ENCODE peak calls at places on chromosomes 12 and 14, in four cellular contexts. One of them, this sample, is unnamed.

GRCh38 chr14:104370256-104370870 is 209.2 kb upstream of the C14orf180 start:
- DNase-seq in GM20000: no peak
- DNase-seq in kidney epithelial cell: no peak
- DNase-seq in lower lobe of right lung: peak
- DNase-seq in this sample: no peak

GRCh38 chr14:72701610-72702009 is 192.3 kb downstream of the DPF3 start:
- DNase-seq in GM20000: no peak
- DNase-seq in kidney epithelial cell: no peak
- DNase-seq in lower lobe of right lung: no peak
- DNase-seq in this sample: no peak

GRCh38 chr12:27814411-27814810 is 34.4 kb upstream of the MANSC4 start:
- DNase-seq in GM20000: no peak
- DNase-seq in kidney epithelial cell: no peak
- DNase-seq in lower lobe of right lung: no peak
- DNase-seq in this sample: no peak

GRCh38 chr14:82394916-82395315 is 861.3 kb upstream of the SEL1L start:
- DNase-seq in GM20000: no peak
- DNase-seq in kidney epithelial cell: no peak
- DNase-seq in lower lobe of right lung: no peak
- DNase-seq in this sample: no peak

GRCh38 chr14:77805703-77806102 is 5.8 kb downstream of the ADCK1 start:
- DNase-seq in GM20000: no peak
- DNase-seq in kidney epithelial cell: no peak
- DNase-seq in lower lobe of right lung: no peak
- DNase-seq in this sample: no peak

GRCh38 chr12:96239711-96240234 is 45.6 kb downstream of the ELK3 start:
- DNase-seq in GM20000: no peak
- DNase-seq in kidney epithelial cell: no peak
- DNase-seq in lower lobe of right lung: no peak
- DNase-seq in this sample: no peak

GRCh38 chr14:68628605-68629310 is 164.1 kb downstream of the ZFP36L1 start:
- DNase-seq in GM20000: no peak
- DNase-seq in kidney epithelial cell: peak
- DNase-seq in lower lobe of right lung: peak
- DNase-seq in this sample: no peak

GRCh38 chr14:102320033-102320660 is 601 bp downstream of the ZNF839 start:
- DNase-seq in GM20000: peak
- DNase-seq in kidney epithelial cell: no peak
- DNase-seq in lower lobe of right lung: peak
- DNase-seq in this sample: no peak

GRCh38 chr12:78703820-78704525 is 160.6 kb upstream of the SYT1 start:
- DNase-seq in GM20000: no peak
- DNase-seq in kidney epithelial cell: peak
- DNase-seq in lower lobe of right lung: no peak
- DNase-seq in this sample: peak

GRCh38 chr12:124774054-124774461 is 89.6 kb downstream of the SCARB1 start:
- DNase-seq in GM20000: peak
- DNase-seq in kidney epithelial cell: no peak
- DNase-seq in lower lobe of right lung: peak
- DNase-seq in this sample: no peak

GRCh38 chr14:49975286-49975685 is 82.4 kb downstream of the ARF6 start:
- DNase-seq in GM20000: no peak
- DNase-seq in kidney epithelial cell: no peak
- DNase-seq in lower lobe of right lung: no peak
- DNase-seq in this sample: no peak

GRCh38 chr14:49863483-49864262 is 11.1 kb upstream of the NEMF start:
- DNase-seq in GM20000: no peak
- DNase-seq in kidney epithelial cell: no peak
- DNase-seq in lower lobe of right lung: no peak
- DNase-seq in this sample: no peak

GRCh38 chr12:1877169-1877878 is 41.1 kb downstream of the CACNA2D4 start:
- DNase-seq in GM20000: no peak
- DNase-seq in kidney epithelial cell: no peak
- DNase-seq in lower lobe of right lung: no peak
- DNase-seq in this sample: no peak

GRCh38 chr12:54596526-54596946 is 8.1 kb upstream of the PPP1R1A start:
- DNase-seq in GM20000: peak
- DNase-seq in kidney epithelial cell: no peak
- DNase-seq in lower lobe of right lung: peak
- DNase-seq in this sample: no peak

GRCh38 chr12:72282721-72283120 is 10.6 kb downstream of the TRHDE start:
- DNase-seq in GM20000: no peak
- DNase-seq in kidney epithelial cell: no peak
- DNase-seq in lower lobe of right lung: no peak
- DNase-seq in this sample: no peak

GRCh38 chr14:70027785-70028428 is 148.7 kb downstream of the SMOC1 start:
- DNase-seq in GM20000: peak
- DNase-seq in kidney epithelial cell: no peak
- DNase-seq in lower lobe of right lung: peak
- DNase-seq in this sample: no peak

GRCh38 chr14:21267431-21267845 is 1.8 kb downstream of the HNRNPC start:
- DNase-seq in GM20000: no peak
- DNase-seq in kidney epithelial cell: no peak
- DNase-seq in lower lobe of right lung: no peak
- DNase-seq in this sample: no peak

GRCh38 chr14:63432228-63432627 is 110.9 kb downstream of the PPP2R5E start:
- DNase-seq in GM20000: no peak
- DNase-seq in kidney epithelial cell: no peak
- DNase-seq in lower lobe of right lung: no peak
- DNase-seq in this sample: no peak

GRCh38 chr12:3920378-3921141 is 47.4 kb upstream of the PARP11 start:
- DNase-seq in GM20000: no peak
- DNase-seq in kidney epithelial cell: no peak
- DNase-seq in lower lobe of right lung: no peak
- DNase-seq in this sample: no peak

GRCh38 chr12:116346222-116346621 is 68.7 kb upstream of the MED13L start:
- DNase-seq in GM20000: no peak
- DNase-seq in kidney epithelial cell: no peak
- DNase-seq in lower lobe of right lung: no peak
- DNase-seq in this sample: no peak

GRCh38 chr12:15227004-15227679 is 5.9 kb upstream of the RERG start:
- DNase-seq in GM20000: peak
- DNase-seq in kidney epithelial cell: no peak
- DNase-seq in lower lobe of right lung: peak
- DNase-seq in this sample: no peak

GRCh38 chr12:99066726-99067125 is 421.6 kb downstream of the APAF1 start:
- DNase-seq in GM20000: no peak
- DNase-seq in kidney epithelial cell: no peak
- DNase-seq in lower lobe of right lung: no peak
- DNase-seq in this sample: no peak

DNA sequence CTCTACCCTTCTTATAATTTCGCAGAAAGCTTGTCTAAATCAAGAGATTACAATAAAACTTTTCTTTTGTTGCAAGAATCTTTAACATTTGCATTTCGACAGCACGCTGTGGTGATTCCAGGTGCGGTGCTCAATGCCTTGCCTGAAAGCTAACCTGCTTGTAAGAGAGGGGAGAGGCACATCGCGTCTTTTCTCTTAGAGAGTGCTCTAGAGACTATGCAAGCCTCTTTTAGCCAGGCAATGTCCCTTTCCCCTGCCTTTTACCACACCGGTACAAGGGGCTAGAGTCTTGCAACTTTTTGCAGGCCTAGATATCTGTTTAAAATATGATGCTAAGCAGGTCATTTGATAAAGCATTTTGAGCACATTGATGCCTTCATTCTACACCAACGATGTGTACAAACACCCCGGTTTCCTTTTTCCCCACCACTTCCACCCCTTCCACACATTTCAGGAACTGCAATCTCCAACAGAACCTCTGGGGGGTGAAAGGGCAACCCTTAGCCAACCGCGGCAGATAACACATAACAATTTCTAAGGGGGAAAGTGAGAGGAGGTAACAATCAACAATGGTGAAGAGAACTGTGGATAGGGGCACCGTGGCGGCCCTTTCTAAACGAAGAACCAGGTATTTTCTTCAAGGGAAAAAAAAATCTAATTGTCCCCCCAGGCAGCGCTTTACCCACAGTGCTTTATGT is 1.3 kb downstream of the KITLG start:
- DNase-seq in GM20000: no peak
- DNase-seq in kidney epithelial cell: no peak
- DNase-seq in lower lobe of right lung: no peak
- DNase-seq in this sample: no peak
- TF ChIP-seq CTCF in GM20000: no peak
- TF ChIP-seq CTCF in kidney epithelial cell: peak
- TF ChIP-seq CTCF in lower lobe of right lung: peak
- TF ChIP-seq CTCF in this sample: peak

DNA sequence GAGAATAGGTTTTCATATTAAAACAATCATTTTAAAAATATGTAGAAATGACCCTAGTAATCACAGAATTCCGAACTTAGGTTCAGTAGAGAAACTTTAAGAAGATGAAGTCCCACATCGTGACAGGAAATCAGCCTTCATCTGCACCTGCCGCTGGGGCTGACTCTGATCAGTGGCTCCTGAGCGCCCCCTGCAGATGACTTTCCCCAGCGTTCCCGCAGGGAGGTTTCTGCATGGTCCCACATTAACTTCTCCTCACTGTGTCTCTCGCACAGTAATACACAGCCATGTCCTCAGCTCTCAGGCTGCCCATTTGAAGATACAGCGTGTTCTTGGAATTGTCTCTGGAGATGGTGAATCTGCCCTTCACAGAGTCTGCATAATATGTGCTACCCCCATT is 1131.1 kb downstream of the TMEM121 start:
- DNase-seq in GM20000: peak
- DNase-seq in kidney epithelial cell: no peak
- DNase-seq in lower lobe of right lung: no peak
- DNase-seq in this sample: no peak
- TF ChIP-seq CTCF in GM20000: peak
- TF ChIP-seq CTCF in kidney epithelial cell: no peak
- TF ChIP-seq CTCF in lower lobe of right lung: no peak
- TF ChIP-seq CTCF in this sample: no peak

GRCh38 chr12:131345521-131346436 is 365.1 kb upstream of the SFSWAP start:
- DNase-seq in GM20000: no peak
- DNase-seq in kidney epithelial cell: no peak
- DNase-seq in lower lobe of right lung: no peak
- DNase-seq in this sample: no peak

GRCh38 chr12:131347345-131347714 is 363.6 kb upstream of the SFSWAP start:
- DNase-seq in GM20000: no peak
- DNase-seq in kidney epithelial cell: no peak
- DNase-seq in lower lobe of right lung: no peak
- DNase-seq in this sample: no peak

GRCh38 chr12:131348226-131349010 is 362.5 kb upstream of the SFSWAP start:
- DNase-seq in GM20000: no peak
- DNase-seq in kidney epithelial cell: no peak
- DNase-seq in lower lobe of right lung: no peak
- DNase-seq in this sample: no peak

GRCh38 chr12:131347732-131348131 is 363.2 kb upstream of the SFSWAP start:
- DNase-seq in GM20000: no peak
- DNase-seq in kidney epithelial cell: no peak
- DNase-seq in lower lobe of right lung: no peak
- DNase-seq in this sample: no peak

GRCh38 chr12:131346578-131347344 is 364.1 kb upstream of the SFSWAP start:
- DNase-seq in GM20000: no peak
- DNase-seq in kidney epithelial cell: no peak
- DNase-seq in lower lobe of right lung: no peak
- DNase-seq in this sample: no peak
- TF ChIP-seq CTCF in GM20000: no peak
- TF ChIP-seq CTCF in kidney epithelial cell: no peak
- TF ChIP-seq CTCF in lower lobe of right lung: no peak
- TF ChIP-seq CTCF in this sample: no peak

DNA sequence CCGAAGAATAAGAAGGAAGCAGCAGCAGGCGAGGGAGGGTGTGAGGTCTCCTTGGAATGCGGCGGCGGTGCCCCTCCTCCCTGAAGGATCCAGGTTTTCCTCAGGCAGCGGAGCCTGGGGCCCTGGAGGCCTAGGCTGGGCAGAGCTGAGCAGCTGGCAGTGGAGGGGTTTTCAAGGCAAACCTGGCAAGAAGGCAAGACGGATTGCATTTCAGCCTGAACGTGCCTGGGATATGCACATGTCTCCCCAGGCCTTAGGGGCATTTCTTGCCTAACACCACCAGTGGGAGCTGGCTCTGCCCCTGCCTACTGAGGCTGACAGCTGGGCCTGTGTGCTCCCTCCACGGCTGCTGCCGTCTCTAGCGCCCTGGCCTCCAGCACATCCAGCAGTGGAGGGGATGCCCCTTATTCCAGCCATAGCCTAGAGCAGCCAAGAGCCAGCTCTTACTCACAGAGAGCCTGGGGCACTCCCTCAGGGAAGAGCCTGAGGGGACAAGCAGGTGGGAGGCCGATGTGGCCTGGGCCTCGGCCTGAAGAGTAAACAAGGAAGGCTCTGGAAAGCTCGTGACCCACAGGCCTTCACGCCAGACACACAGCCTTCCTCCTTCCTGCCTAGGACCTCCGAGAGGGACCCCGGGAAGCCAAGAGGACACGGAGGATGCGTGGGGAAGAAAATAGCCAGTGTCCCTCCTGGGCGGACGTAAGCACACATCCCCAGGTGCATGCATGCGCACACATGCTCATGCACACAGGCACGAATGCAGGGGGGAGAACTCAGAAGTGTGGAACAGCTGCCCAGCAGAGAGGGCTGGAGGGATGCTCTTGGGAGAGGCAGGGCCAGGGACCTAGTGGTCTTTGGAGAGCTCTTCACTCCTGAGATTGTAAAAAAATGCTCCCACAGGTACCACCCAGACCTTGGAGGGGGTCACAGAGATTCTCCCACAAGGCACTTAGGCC is 23.0 kb upstream of the EIF2B2 start:
- DNase-seq in GM20000: no peak
- DNase-seq in kidney epithelial cell: no peak
- DNase-seq in lower lobe of right lung: no peak
- DNase-seq in this sample: no peak
- TF ChIP-seq CTCF in GM20000: no peak
- TF ChIP-seq CTCF in kidney epithelial cell: peak
- TF ChIP-seq CTCF in lower lobe of right lung: no peak
- TF ChIP-seq CTCF in this sample: peak

GRCh38 chr12:118063567-118064391 is 2.8 kb upstream of the WSB2 start:
- DNase-seq in GM20000: no peak
- DNase-seq in kidney epithelial cell: no peak
- DNase-seq in lower lobe of right lung: no peak
- DNase-seq in this sample: no peak

GRCh38 chr12:118065380-118065779 is 4.4 kb upstream of the WSB2 start:
- DNase-seq in GM20000: no peak
- DNase-seq in kidney epithelial cell: no peak
- DNase-seq in lower lobe of right lung: no peak
- DNase-seq in this sample: no peak

GRCh38 chr12:118061011-118061875 is at the start of gene WSB2:
- DNase-seq in GM20000: peak
- DNase-seq in kidney epithelial cell: no peak
- DNase-seq in lower lobe of right lung: peak
- DNase-seq in this sample: no peak

GRCh38 chr12:118061876-118062791 is 1.2 kb upstream of the WSB2 start:
- DNase-seq in GM20000: peak
- DNase-seq in kidney epithelial cell: no peak
- DNase-seq in lower lobe of right lung: peak
- DNase-seq in this sample: no peak

GRCh38 chr12:118064608-118065007 is 3.6 kb upstream of the WSB2 start:
- DNase-seq in GM20000: peak
- DNase-seq in kidney epithelial cell: no peak
- DNase-seq in lower lobe of right lung: no peak
- DNase-seq in this sample: no peak
- TF ChIP-seq CTCF in GM20000: no peak
- TF ChIP-seq CTCF in kidney epithelial cell: peak
- TF ChIP-seq CTCF in lower lobe of right lung: peak
- TF ChIP-seq CTCF in this sample: no peak